ENCODE peak calls at places on chromosomes 12 and 14, in nine cellular contexts. R is IMR-90; H is BE2C; M is HCT116; I is GM23248; L is CD8-positive, alpha-beta T cell; F is transverse colon; Z is CD4-positive, alpha-beta memory T cell; D is fibroblast of lung. V is an unnamed sample.

GRCh38 chr12:62533087-62533754 is 66.6 kb downstream of the MON2 start:
- DNase-seq in L (no peak), R (no peak), H (no peak), Z (no peak), I (no peak), M (no peak), F (no peak), D (no peak), V (no peak)

GRCh38 chr14:90839024-90839888 is 23.0 kb upstream of the TTC7B start:
- DNase-seq in M (no peak), F (no peak), Z (no peak), R (peak; percentile 63), I (peak; percentile 75), D (peak; percentile 33), L (peak; percentile 37), H (no peak), V (peak; percentile 61)

GRCh38 chr12:11545438-11546330 is 103.8 kb upstream of the ETV6 start:
- DNase-seq in L (peak; percentile 70), I (no peak), Z (peak; percentile 80), F (no peak), H (peak; percentile 22), D (no peak), M (no peak), R (no peak), V (no peak)

GRCh38 chr14:31070431-31070830 is 44.3 kb upstream of the STRN3 start:
- DNase-seq in H (no peak), F (no peak), R (peak; percentile 93), I (peak; percentile 90), D (peak; percentile 99), M (no peak), Z (no peak), L (no peak), V (no peak)

GRCh38 chr14:78154827-78155226 is 15.3 kb upstream of the NRXN3 start:
- DNase-seq in F (no peak), I (no peak), R (no peak), H (peak; percentile 28), Z (no peak), M (no peak), D (peak; percentile 9), L (no peak), V (no peak)

GRCh38 chr12:32944195-32944594 is 47.6 kb upstream of the PKP2 start:
- DNase-seq in I (no peak), M (no peak), F (no peak), D (no peak), Z (no peak), L (no peak), H (no peak), R (no peak), V (no peak)

GRCh38 chr14:68814376-68815287 is 21.8 kb upstream of the ZFP36L1 start:
- DNase-seq in Z (peak; percentile 64), M (no peak), L (peak; percentile 76), H (no peak), F (peak; percentile 59), R (peak; percentile 68), D (peak; percentile 72), I (peak; percentile 66), V (peak; percentile 64)

GRCh38 chr12:12800406-12801180 is 12.6 kb upstream of the DDX47 start:
- DNase-seq in I (peak; percentile 84), D (peak; percentile 68), R (peak; percentile 74), M (no peak), Z (no peak), F (no peak), H (no peak), L (no peak), V (no peak)

GRCh38 chr14:89241934-89242670 is 174.9 kb downstream of the FOXN3 start:
- DNase-seq in Z (no peak), D (no peak), R (no peak), H (no peak), F (no peak), L (no peak), I (peak; percentile 19), M (no peak), V (no peak)

GRCh38 chr14:101463566-101464171 is 97.6 kb upstream of the DIO3 start:
- DNase-seq in Z (no peak), F (no peak), I (no peak), D (no peak), L (peak; percentile 23), M (no peak), H (no peak), R (no peak), V (no peak)

GRCh38 chr14:89330236-89331002 is 86.6 kb downstream of the FOXN3 start:
- DNase-seq in M (no peak), D (peak; percentile 95), R (peak; percentile 97), Z (no peak), F (peak; percentile 38), I (peak; percentile 96), H (no peak), L (no peak), V (peak; percentile 61)

GRCh38 chr12:52367876-52368275 is 595 bp upstream of the KRT85 start:
- DNase-seq in R (no peak), M (no peak), D (no peak), I (no peak), L (no peak), Z (no peak), H (no peak), F (no peak), V (no peak)

GRCh38 chr12:119544780-119545625 is 48.6 kb upstream of the TMEM233 start:
- DNase-seq in M (peak; percentile 61), R (peak; percentile 70), I (peak; percentile 76), L (peak; percentile 57), Z (peak; percentile 42), D (peak; percentile 52), H (peak; percentile 71), F (peak; percentile 50), V (peak; percentile 33)

GRCh38 chr14:64178814-64179213 is 115.4 kb downstream of the ESR2 start:
- DNase-seq in M (no peak), D (no peak), R (no peak), F (no peak), I (no peak), L (no peak), H (no peak), Z (no peak), V (no peak)

GRCh38 chr12:29580971-29581370 is 83.5 kb upstream of the OVCH1 start:
- DNase-seq in D (peak; percentile 39), R (peak; percentile 33), L (no peak), H (no peak), Z (no peak), F (no peak), M (no peak), I (no peak), V (no peak)

GRCh38 chr12:108918206-108918605 is 38.3 kb downstream of the DAO start:
- DNase-seq in R (no peak), I (no peak), H (no peak), D (no peak), Z (no peak), M (no peak), L (no peak), F (no peak), V (no peak)

GRCh38 chr12:126482238-126482889 is 1417.1 kb downstream of the AACS start:
- DNase-seq in H (no peak), I (no peak), Z (no peak), R (no peak), L (no peak), D (peak; percentile 13), F (no peak), M (no peak), V (no peak)

GRCh38 chr12:77835982-77836381 is 5.3 kb downstream of the NAV3 start:
- DNase-seq in H (no peak), L (no peak), D (no peak), Z (no peak), F (no peak), R (no peak), M (no peak), I (no peak), V (no peak)

DNA sequence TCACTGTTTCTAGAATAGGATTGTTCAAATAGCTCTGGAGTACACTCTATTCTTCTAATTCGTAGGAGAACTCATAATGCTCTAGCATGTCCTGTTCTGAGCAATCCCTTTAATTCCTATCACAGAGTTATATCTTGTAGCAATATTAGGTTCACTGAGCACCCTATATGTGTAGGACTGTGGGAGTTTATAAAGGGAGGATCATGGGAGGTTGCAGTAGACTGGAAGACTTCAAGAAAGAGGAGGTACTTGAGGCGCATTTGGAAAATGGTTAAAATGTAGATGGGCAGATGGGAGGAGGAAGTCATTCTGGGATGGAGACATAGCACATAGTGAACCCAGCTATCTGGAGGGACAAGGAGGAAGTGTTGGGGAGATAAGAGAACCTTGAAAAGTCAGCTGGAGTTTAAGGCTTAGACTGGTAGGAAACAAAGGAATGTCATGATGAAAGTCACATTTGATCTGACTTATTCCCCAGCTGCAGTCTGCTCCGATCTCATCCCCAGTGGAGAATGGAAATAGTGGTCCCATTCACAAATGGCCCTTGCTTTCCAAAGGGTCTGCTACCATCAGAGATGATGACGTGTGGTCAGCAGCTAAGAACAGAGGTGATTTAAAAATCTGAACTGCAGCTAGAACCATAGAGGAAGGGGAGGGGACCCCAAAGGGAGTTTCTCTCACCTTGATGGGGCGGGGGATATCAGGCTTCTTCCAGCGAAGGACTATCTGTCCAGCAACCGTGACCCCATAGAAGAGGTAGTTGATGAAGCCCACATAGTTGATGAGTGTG is 10.1 kb upstream of the CEBPE start:
- DNase-seq in L (no peak), I (no peak), F (no peak), Z (no peak), D (no peak), H (no peak), M (no peak), R (no peak), V (no peak)
- H3K4me1 ChIP-seq in L (no peaks in the 10 kb centered on the region), I (peaks cover 14% of the 10 kb centered on the region), F (no peaks in the 10 kb centered on the region), Z (no peaks in the 10 kb centered on the region), D (no peaks in the 10 kb centered on the region), H (peaks cover 4% of the 10 kb centered on the region), M (no peaks in the 10 kb centered on the region), R (no peaks in the 10 kb centered on the region), V (peaks cover 31% of the 10 kb centered on the region)

GRCh38 chr14:75554482-75554881 is 23.9 kb upstream of the FLVCR2 start:
- DNase-seq in I (peak; percentile 18), D (peak; percentile 25), F (no peak), Z (no peak), R (peak; percentile 20), H (no peak), M (no peak), L (no peak), V (no peak)
- H3K4me1 ChIP-seq in I (peaks cover 2% of the 10 kb centered on the region), D (no peaks in the 10 kb centered on the region), F (no peaks in the 10 kb centered on the region), Z (peaks cover 16% of the 10 kb centered on the region), R (peaks cover 9% of the 10 kb centered on the region), H (peaks cover 3% of the 10 kb centered on the region), M (peaks cover 9% of the 10 kb centered on the region), L (no peaks in the 10 kb centered on the region), V (no peaks in the 10 kb centered on the region)

GRCh38 chr14:58276208-58276607 is 22.1 kb upstream of the ARID4A start:
- DNase-seq in L (no peak), H (no peak), D (no peak), Z (no peak), M (no peak), F (no peak), I (no peak), R (no peak), V (no peak)
- H3K4me1 ChIP-seq in L (peaks cover 45% of the 10 kb centered on the region), H (peaks cover 4% of the 10 kb centered on the region), D (no peaks in the 10 kb centered on the region), Z (peaks cover 60% of the 10 kb centered on the region), M (no peaks in the 10 kb centered on the region), F (peaks cover 14% of the 10 kb centered on the region), I (peaks cover 16% of the 10 kb centered on the region), R (peaks cover 4% of the 10 kb centered on the region), V (peaks cover 16% of the 10 kb centered on the region)

DNA sequence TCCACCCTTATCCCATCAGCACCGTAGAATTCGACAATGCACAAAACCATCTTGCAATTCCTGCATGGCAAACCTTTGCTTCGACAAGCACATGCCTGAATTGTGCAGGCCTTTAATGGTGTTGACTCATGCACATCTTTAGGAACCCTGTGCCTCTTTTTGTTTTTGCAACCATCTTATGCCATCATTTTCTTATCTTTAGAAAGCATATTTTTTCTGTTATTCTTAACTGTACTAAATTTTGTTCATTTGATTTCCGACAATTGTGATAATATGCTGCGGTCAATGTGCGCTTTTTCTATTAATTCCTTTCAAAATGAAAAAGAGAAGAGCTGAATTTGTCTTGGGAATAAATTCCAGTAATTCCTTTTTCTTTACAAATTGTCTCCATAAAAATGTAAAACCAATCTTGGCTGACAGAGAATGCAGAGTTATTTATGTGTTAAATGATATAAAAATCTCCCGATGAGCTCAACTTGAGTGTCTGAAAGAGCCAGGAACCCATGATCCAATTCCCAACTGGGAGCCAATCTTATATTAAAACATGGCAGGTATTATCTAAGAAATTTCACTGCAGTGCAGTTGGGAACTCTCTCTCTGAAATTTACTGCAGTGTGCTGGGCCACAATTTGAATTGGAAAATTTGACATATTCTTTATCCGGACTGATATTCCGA is 20.2 kb upstream of the CDK17 start:
- DNase-seq in M (no peak), R (no peak), I (peak; percentile 26), D (no peak), L (no peak), H (no peak), Z (no peak), F (no peak), V (no peak)
- H3K4me1 ChIP-seq in M (peaks cover 11% of the 10 kb centered on the region), R (peaks cover 11% of the 10 kb centered on the region), I (peaks cover 51% of the 10 kb centered on the region), D (peaks cover 2% of the 10 kb centered on the region), L (no peaks in the 10 kb centered on the region), H (no peaks in the 10 kb centered on the region), Z (peaks cover 26% of the 10 kb centered on the region), F (no peaks in the 10 kb centered on the region), V (no peaks in the 10 kb centered on the region)

V was measured in psoas muscle.